ENCODE peak calls at places on chromosomes 3 and 15, in four cellular contexts. One of them, this sample, is unnamed.

GRCh38 chr15:98085003-98085639 is 124.6 kb downstream of the ARRDC4 start:
- DNase-seq in K562: peak
- DNase-seq in A549: peak
- DNase-seq in HepG2: peak
- DNase-seq in this sample: peak

GRCh38 chr3:171260430-171260829 is 199.8 kb downstream of the TNIK start:
- DNase-seq in K562: no peak
- DNase-seq in A549: no peak
- DNase-seq in HepG2: no peak
- DNase-seq in this sample: no peak

GRCh38 chr3:173583496-173583895 is 186.0 kb downstream of the NLGN1 start:
- DNase-seq in K562: no peak
- DNase-seq in A549: no peak
- DNase-seq in HepG2: no peak
- DNase-seq in this sample: peak

GRCh38 chr15:56770191-56770590 is 36.9 kb upstream of the ZNF280D start:
- DNase-seq in K562: no peak
- DNase-seq in A549: no peak
- DNase-seq in HepG2: peak
- DNase-seq in this sample: no peak

GRCh38 chr3:192794216-192794615 is 66.9 kb upstream of the FGF12 start:
- DNase-seq in K562: no peak
- DNase-seq in A549: no peak
- DNase-seq in HepG2: no peak
- DNase-seq in this sample: no peak

GRCh38 chr3:159668461-159668860 is 320.2 kb upstream of the IL12A start:
- DNase-seq in K562: no peak
- DNase-seq in A549: no peak
- DNase-seq in HepG2: no peak
- DNase-seq in this sample: no peak

GRCh38 chr3:52829482-52829881 is 990 bp downstream of the ITIH4 start:
- DNase-seq in K562: no peak
- DNase-seq in A549: no peak
- DNase-seq in HepG2: no peak
- DNase-seq in this sample: no peak

GRCh38 chr3:194339356-194339755 is 11.8 kb downstream of the CPN2 start:
- DNase-seq in K562: peak
- DNase-seq in A549: no peak
- DNase-seq in HepG2: no peak
- DNase-seq in this sample: no peak

GRCh38 chr3:122936335-122936734 is 91.2 kb downstream of the SEMA5B start:
- DNase-seq in K562: no peak
- DNase-seq in A549: no peak
- DNase-seq in HepG2: no peak
- DNase-seq in this sample: no peak

GRCh38 chr3:15327941-15328340 is 4.4 kb downstream of the SH3BP5 start:
- DNase-seq in K562: no peak
- DNase-seq in A549: no peak
- DNase-seq in HepG2: no peak
- DNase-seq in this sample: peak

GRCh38 chr3:122794779-122795673 is at the start of gene SLC49A4:
- DNase-seq in K562: peak
- DNase-seq in A549: peak
- DNase-seq in HepG2: peak
- DNase-seq in this sample: peak

GRCh38 chr15:83446904-83447708 is at the start of gene SH3GL3:
- DNase-seq in K562: peak
- DNase-seq in A549: peak
- DNase-seq in HepG2: no peak
- DNase-seq in this sample: peak

GRCh38 chr3:154247806-154248480 is 76.3 kb downstream of the DHX36 start:
- DNase-seq in K562: no peak
- DNase-seq in A549: no peak
- DNase-seq in HepG2: peak
- DNase-seq in this sample: no peak

GRCh38 chr3:177282028-177282655 is 84.9 kb upstream of the TBL1XR1 start:
- DNase-seq in K562: no peak
- DNase-seq in A549: no peak
- DNase-seq in HepG2: no peak
- DNase-seq in this sample: no peak

GRCh38 chr3:58052373-58053273 is 44.4 kb downstream of the FLNB start:
- DNase-seq in K562: peak
- DNase-seq in A549: peak
- DNase-seq in HepG2: peak
- DNase-seq in this sample: peak

GRCh38 chr3:143885803-143886427 is 37.6 kb upstream of the SLC9A9 start:
- DNase-seq in K562: peak
- DNase-seq in A549: peak
- DNase-seq in HepG2: peak
- DNase-seq in this sample: peak

GRCh38 chr3:34225828-34226227 is 427.4 kb downstream of the PDCD6IP start:
- DNase-seq in K562: no peak
- DNase-seq in A549: no peak
- DNase-seq in HepG2: no peak
- DNase-seq in this sample: no peak

GRCh38 chr3:110984456-110985250 is 87.0 kb upstream of the NECTIN3 start:
- DNase-seq in K562: no peak
- DNase-seq in A549: peak
- DNase-seq in HepG2: no peak
- DNase-seq in this sample: no peak

GRCh38 chr3:165837058-165837525 is at the start of gene BCHE:
- DNase-seq in K562: no peak
- DNase-seq in A549: peak
- DNase-seq in HepG2: no peak
- DNase-seq in this sample: peak

GRCh38 chr3:169041677-169042171 is 621.8 kb downstream of the MECOM start:
- DNase-seq in K562: peak
- DNase-seq in A549: peak
- DNase-seq in HepG2: peak
- DNase-seq in this sample: peak

DNA sequence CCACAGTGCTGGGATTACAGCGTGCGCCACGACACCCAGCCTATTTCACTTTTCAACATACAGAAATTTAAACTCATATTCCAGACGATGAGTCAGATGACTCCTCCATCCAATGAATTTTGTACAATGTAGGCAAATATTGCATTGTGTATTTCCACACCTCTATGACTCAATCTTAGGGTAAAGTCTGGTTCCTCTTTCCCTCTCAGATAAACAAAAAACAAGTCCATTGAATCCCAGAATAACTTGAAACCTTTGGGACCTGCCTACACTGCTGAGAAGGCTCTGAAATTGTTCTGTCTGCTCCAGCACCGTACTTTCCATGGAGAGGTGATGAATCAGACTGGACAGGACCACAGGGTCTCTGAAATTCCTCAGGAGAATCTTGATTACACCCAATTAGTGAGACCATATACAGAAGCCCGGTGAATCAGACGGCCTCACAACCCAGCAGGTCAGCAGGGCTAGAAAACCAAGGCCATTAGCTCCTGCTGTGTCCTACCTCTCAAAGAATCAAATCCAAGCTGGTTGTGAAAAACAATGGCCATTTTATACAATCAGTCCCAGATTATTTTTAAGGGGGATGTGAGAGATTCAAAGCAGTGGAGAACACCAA is 112.6 kb downstream of the ERC2 start:
- DNase-seq in K562: no peak
- DNase-seq in A549: peak
- DNase-seq in HepG2: peak
- DNase-seq in this sample: peak
- TF ChIP-seq MYC in K562: no peak
- TF ChIP-seq MYC in A549: no peak
- TF ChIP-seq MYC in HepG2: no peak
- TF ChIP-seq MYC in this sample: no peak

DNA sequence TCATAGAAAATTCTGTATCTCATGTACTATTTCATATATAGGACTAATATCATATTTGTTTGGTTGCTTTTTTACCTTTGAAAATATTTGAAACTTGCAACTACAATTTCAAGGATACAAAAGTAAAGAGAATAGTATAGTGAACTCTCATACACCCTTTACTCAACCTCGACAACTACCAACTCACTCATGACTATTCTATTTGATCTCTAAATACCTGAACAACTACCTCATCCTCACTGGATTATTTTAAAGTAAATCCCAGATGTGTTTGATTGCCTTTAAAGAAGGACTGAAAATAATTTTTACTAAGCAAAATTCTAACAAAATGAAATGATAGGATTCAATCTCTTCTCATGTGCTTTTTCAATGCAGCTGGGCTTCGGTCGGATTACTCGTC is 12.1 kb downstream of the TMPRSS7 start:
- DNase-seq in K562: no peak
- DNase-seq in A549: no peak
- DNase-seq in HepG2: no peak
- DNase-seq in this sample: no peak
- TF ChIP-seq MAX in K562: no peak
- TF ChIP-seq MAX in A549: no peak
- TF ChIP-seq MAX in HepG2: no peak
- TF ChIP-seq MAX in this sample: no peak

DNA sequence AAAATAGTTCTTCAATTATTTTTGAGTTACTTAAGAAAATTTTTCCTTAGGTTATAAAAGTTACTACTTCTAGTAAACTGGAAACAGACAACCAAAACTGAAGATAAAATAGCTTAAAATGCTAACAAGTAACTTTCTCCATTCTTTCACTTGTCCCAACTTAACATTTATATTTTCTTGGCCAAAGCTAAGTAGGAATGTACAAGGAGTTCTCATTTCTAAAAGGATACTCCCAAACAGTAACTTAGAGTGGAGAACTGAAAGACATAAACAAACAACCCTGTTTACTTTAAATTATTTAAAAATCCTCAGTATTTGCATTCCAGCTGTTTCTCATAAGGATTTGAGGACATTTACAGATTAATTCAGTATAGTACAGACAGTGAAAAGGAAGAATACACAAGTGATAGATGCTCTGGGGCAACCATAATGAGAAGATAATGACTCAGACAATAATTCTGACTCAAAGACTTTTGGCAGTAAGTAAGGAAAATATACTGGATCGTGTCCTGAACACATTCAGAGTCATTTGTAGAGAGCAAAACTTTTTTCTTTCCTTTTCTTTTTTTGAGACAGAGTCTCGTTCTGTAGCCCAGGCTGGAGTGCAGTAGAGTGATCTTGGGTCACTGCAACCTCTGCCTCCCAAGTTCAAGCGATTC is 29.2 kb upstream of the ANXA2 start:
- DNase-seq in K562: no peak
- DNase-seq in A549: no peak
- DNase-seq in HepG2: no peak
- DNase-seq in this sample: peak
- TF ChIP-seq JUN in K562: no peak
- TF ChIP-seq JUN in A549: no peak
- TF ChIP-seq JUN in HepG2: no peak
- TF ChIP-seq JUN in this sample: no peak

DNA sequence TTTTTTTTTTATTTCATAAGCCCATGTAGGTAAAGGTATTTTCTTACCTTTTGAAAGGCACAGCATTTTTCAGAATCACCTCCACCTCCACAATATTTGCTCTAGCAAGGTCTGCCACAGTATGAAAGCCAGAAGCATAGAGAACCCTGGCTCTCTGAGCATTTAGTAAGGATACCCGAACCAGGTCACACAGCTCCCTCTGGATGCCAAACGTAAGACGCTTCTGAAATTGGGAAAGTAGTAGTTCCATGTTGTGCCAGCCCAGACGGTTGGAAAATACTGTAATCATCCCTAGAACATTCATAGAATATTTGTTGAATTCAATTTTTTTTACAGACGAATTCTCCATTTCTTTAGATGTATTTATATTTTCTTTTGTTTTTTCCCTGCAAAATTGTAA is 52.4 kb downstream of the POLQ start:
- DNase-seq in K562: no peak
- DNase-seq in A549: no peak
- DNase-seq in HepG2: no peak
- DNase-seq in this sample: no peak
- TF ChIP-seq MYC in K562: no peak
- TF ChIP-seq MYC in A549: no peak
- TF ChIP-seq MYC in HepG2: no peak
- TF ChIP-seq MYC in this sample: no peak

This sample was measured in endothelial cell of umbilical vein.